ENCODE peak calls at places on chromosome 15, in seven cellular contexts. H is H1, J is H9, Z is mesendoderm, X is IMR-90, D is trophoblast cell, P is mesenchymal stem cell. N is an unnamed sample.

GRCh38 chr15:31435256-31435781 is 108.7 kb downstream of the KLF13 start:
- DNase-seq in J (peak; percentile 83), H (peak; percentile 76), D (peak; percentile 75), X (peak; percentile 72), Z (peak; percentile 95), P (peak; percentile 91), N (peak; percentile 30)

GRCh38 chr15:74384566-74385441 is 17.4 kb upstream of the CYP11A1 start:
- DNase-seq in H (no peak), Z (peak; percentile 32), J (no peak), D (no peak), X (no peak), P (no peak), N (no peak)

GRCh38 chr15:74537736-74538135 is 3.3 kb upstream of the ARID3B start:
- DNase-seq in H (no peak), D (no peak), X (no peak), P (no peak), Z (peak; percentile 53), J (no peak), N (no peak)

GRCh38 chr15:61228025-61228901 is 839 bp downstream of the RORA start:
- DNase-seq in Z (peak; percentile 40), P (peak; percentile 42), H (no peak), D (no peak), X (peak; percentile 33), J (peak; percentile 39), N (peak; percentile 18)

GRCh38 chr15:36117394-36117793 is 462.0 kb upstream of the CDIN1 start:
- DNase-seq in J (no peak), D (no peak), H (no peak), X (no peak), P (no peak), Z (no peak), N (no peak)

GRCh38 chr15:78064544-78064943 is 13.0 kb downstream of the TBC1D2B start:
- DNase-seq in D (no peak), P (peak; percentile 54), Z (no peak), J (no peak), H (no peak), X (peak; percentile 51), N (no peak)

GRCh38 chr15:60076582-60077263 is 72.6 kb downstream of the FOXB1 start:
- DNase-seq in D (no peak), P (no peak), Z (peak; percentile 54), J (no peak), X (no peak), H (no peak), N (no peak)

GRCh38 chr15:93076217-93076616 is 12.8 kb downstream of the RGMA start:
- DNase-seq in X (no peak), Z (no peak), H (no peak), D (no peak), P (no peak), J (no peak), N (no peak)

GRCh38 chr15:99108993-99109392 is 4.1 kb downstream of the SYNM start:
- DNase-seq in P (no peak), X (no peak), Z (no peak), H (no peak), J (no peak), D (no peak), N (no peak)

GRCh38 chr15:101637549-101638318 is 14.4 kb downstream of the TM2D3 start:
- DNase-seq in Z (no peak), H (no peak), D (peak; percentile 82), J (no peak), X (peak; percentile 46), P (no peak), N (no peak)

GRCh38 chr15:39364721-39365120 is 216.2 kb upstream of the THBS1 start:
- DNase-seq in H (no peak), J (no peak), P (no peak), X (no peak), D (no peak), Z (no peak), N (no peak)

GRCh38 chr15:60912984-60913697 is 316.0 kb downstream of the RORA start:
- DNase-seq in P (no peak), X (no peak), Z (no peak), J (no peak), H (no peak), D (peak; percentile 26), N (no peak)

GRCh38 chr15:60392986-60393811 is 4.6 kb downstream of the ANXA2 start:
- DNase-seq in Z (peak; percentile 75), P (peak; percentile 98), J (no peak), D (peak; percentile 84), X (peak; percentile 98), H (no peak), N (no peak)

GRCh38 chr15:78571382-78571781 is 6.1 kb downstream of the CHRNA5 start:
- DNase-seq in Z (no peak), D (no peak), H (no peak), P (no peak), J (no peak), X (no peak), N (no peak)

GRCh38 chr15:20345401-20345958 is 196.1 kb downstream of the GOLGA6L6 start:
- DNase-seq in X (no peak), P (no peak), D (no peak), J (peak; percentile 26), H (no peak), Z (no peak), N (no peak)

GRCh38 chr15:93974804-93975481 is 256.4 kb upstream of the MCTP2 start:
- DNase-seq in X (peak; percentile 5), J (peak; percentile 41), P (no peak), D (peak; percentile 69), H (peak; percentile 15), Z (peak; percentile 82), N (peak; percentile 36)

GRCh38 chr15:29270169-29270955 is 740 bp upstream of the NSMCE3 start:
- DNase-seq in P (peak; percentile 65), J (no peak), X (peak; percentile 73), Z (no peak), H (no peak), D (peak; percentile 33), N (no peak)

GRCh38 chr15:101675796-101676582 is 23.8 kb upstream of the TM2D3 start:
- DNase-seq in Z (peak; percentile 24), X (peak; percentile 89), J (peak; percentile 47), H (no peak), P (peak; percentile 87), D (peak; percentile 43), N (peak; percentile 15)

GRCh38 chr15:41233367-41233771 is 2.3 kb downstream of the CHP1 start:
- DNase-seq in J (no peak), H (no peak), Z (no peak), D (peak; percentile 48), X (peak; percentile 86), P (peak; percentile 88), N (no peak)

DNA sequence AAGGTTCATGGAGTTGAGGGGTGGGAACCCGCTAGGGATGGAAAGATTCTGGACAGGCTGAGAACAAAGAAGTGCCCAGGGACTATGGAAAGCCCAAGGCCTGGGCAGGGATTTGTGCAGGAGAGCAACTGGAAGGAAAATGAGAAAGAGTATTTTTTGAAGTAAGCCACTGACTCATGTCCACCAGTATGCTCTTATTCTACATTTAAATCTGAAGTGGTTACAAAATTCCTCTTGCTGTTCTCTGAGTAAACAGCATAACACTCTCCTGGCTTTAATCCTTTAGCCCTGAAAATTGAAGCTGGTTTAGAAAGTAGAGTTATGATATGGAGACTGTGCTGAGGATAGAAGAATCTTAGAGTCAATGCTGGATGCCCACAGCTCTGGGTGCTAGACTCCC is 165.2 kb downstream of the ISL2 start:
- DNase-seq in D (peak; percentile 3), Z (no peak), H (no peak), X (peak; percentile 55), J (no peak), P (peak; percentile 56), N (no peak)
- H3K4me2 ChIP-seq in D (no peak overlapping the region), Z (no peak overlapping the region), H (no peak overlapping the region), X (no peak overlapping the region), J (no peak overlapping the region), P (no peak overlapping the region), N (no peak overlapping the region)

GRCh38 chr15:72011291-72011940 is 106.5 kb downstream of the MYO9A start:
- DNase-seq in J (no peak), H (no peak), D (no peak), Z (no peak), P (no peak), X (no peak), N (no peak)
- H4K8ac ChIP-seq in J (no peak overlapping the region), H (no peak overlapping the region), D (no peak overlapping the region), Z (no peak overlapping the region), P (no peak overlapping the region), X (no peak overlapping the region), N (no peak overlapping the region)

GRCh38 chr15:63056843-63057242 is 14.3 kb downstream of the TPM1 start:
- DNase-seq in X (peak; percentile 85), D (no peak), Z (no peak), H (no peak), J (no peak), P (peak; percentile 60), N (no peak)

GRCh38 chr15:63052961-63053698 is 10.6 kb downstream of the TPM1 start:
- DNase-seq in J (no peak), Z (peak; percentile 97), D (peak; percentile 61), H (no peak), X (no peak), P (peak; percentile 82), N (no peak)

GRCh38 chr15:63054281-63054683 is 11.7 kb downstream of the TPM1 start:
- DNase-seq in J (no peak), Z (no peak), D (no peak), P (peak; percentile 75), X (no peak), H (no peak), N (no peak)

GRCh38 chr15:63052128-63052826 is 9.7 kb downstream of the TPM1 start:
- DNase-seq in X (no peak), H (no peak), J (no peak), Z (peak; percentile 36), P (peak; percentile 13), D (no peak), N (no peak)

DNA sequence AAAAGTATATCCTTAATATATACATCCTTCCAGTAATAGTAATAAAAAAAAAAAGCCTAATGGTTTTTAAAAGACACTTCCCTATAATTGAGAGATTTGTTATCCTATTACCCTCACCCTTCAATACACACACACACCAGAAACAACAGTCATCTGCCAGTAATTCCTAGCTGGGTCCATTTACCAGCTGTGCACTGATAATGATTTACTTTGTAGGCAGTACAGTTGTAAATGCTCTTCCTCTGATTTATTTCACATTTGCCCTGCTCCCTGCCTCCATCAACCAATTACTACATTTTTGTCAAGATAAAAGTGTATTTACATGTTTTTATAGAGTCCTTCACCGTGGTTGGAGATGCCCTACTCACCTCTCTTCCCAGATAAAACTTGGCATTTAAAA is 12.4 kb downstream of the TPM1 start:
- DNase-seq in P (peak; percentile 48), D (no peak), H (no peak), Z (no peak), J (no peak), X (no peak), N (no peak)
- H3K4me2 ChIP-seq in P (no peak overlapping the region), D (no peak overlapping the region), H (no peak overlapping the region), Z (no peak overlapping the region), J (no peak overlapping the region), X (peak overlapping the region; percentile 32), N (no peak overlapping the region)

DNA sequence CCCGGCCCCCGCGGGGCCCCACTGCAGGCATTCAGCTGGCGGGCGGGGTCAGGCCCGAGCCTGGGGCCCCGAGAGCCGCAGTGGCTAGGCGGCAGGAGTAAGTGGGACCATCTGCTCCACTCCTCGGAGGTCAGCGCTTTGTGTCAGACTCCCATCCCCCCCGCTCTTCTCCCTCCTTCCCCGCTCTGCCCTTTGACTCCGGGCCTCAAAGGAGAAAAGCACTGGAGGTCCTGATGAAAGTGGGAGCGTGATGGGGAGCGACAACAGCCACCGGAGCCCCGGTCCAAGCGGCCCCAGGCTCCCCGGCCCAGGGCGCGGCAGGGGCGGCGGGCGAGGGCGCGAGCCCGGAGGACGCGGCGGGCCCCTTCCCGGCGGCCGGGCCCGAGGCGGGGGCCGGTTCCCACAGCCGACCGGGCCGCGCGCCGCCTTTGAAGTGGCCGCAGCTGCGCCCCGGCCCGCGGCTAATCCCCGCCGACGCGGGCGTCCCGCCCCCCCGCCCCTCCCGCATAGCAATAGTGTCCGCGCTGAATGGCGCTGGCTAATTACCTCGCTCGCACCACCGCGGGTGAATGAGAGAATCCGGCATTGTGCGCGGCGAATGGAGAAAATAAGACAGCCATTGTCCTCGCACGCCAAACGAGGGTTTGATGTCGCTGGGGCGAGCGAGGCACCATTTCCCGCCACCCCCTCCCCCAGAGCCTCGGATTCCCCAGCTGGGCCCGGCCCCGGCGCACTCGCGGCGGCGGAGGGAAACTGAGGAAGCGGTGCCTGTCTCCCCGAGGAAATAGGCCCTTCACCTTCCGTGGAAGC is 22.4 kb downstream of the IGDCC3 start:
- DNase-seq in D (peak; percentile 36), Z (peak; percentile 65), P (peak; percentile 15), H (no peak), J (peak; percentile 47), X (no peak), N (peak; percentile 92)
- H4K8ac ChIP-seq in D (peak overlapping the region; percentile 92), Z (peak overlapping the region; percentile 91), P (peak overlapping the region; percentile 85), H (peak overlapping the region; percentile 83), J (no peak overlapping the region), X (no peak overlapping the region), N (no peak overlapping the region)